ENCODE peak calls at places on chromosome 1, in five cellular contexts. T is NCI-H226, W is cardiac fibroblast, E is HTR-8/SVneo, A is AG09309. O is an unnamed sample.

GRCh38 chr1:34705077-34705476 is 49.8 kb upstream of the GJB5 start:
- DNase-seq in A (no peak), T (no peak), W (no peak), E (no peak), O (no peak)

GRCh38 chr1:18970762-18971161 is 14.3 kb upstream of the IFFO2 start:
- DNase-seq in E (no peak), W (no peak), A (no peak), T (no peak), O (no peak)

GRCh38 chr1:243179714-243180113 is 75.4 kb downstream of the CEP170 start:
- DNase-seq in W (no peak), E (no peak), A (no peak), T (no peak), O (no peak)

GRCh38 chr1:201423655-201424610 is 2.4 kb upstream of the TNNI1 start:
- DNase-seq in T (no peak), A (no peak), E (no peak), W (no peak), O (no peak)

GRCh38 chr1:23638786-23639241 is 52.8 kb upstream of the RPL11 start:
- DNase-seq in A (peak; percentile 40), W (peak; percentile 63), T (no peak), E (no peak), O (peak; percentile 34)

GRCh38 chr1:225474439-225474985 is 46.7 kb upstream of the LBR start:
- DNase-seq in E (no peak), W (no peak), A (no peak), T (no peak), O (no peak)

GRCh38 chr1:1899266-1899966 is 8.5 kb upstream of the GNB1 start:
- DNase-seq in E (no peak), A (no peak), T (no peak), W (no peak), O (no peak)

GRCh38 chr1:166159656-166160055 is 7.1 kb downstream of the FAM78B start:
- DNase-seq in A (no peak), W (no peak), E (no peak), T (no peak), O (no peak)

GRCh38 chr1:151838491-151839412 is 868 bp downstream of the C2CD4D start:
- DNase-seq in W (no peak), A (no peak), T (no peak), E (no peak), O (no peak)